ENCODE peak calls at places on chromosomes 12 and 14, in six cellular contexts. E, A, D, F, R and N are unnamed samples.

GRCh38 chr14:43039881-43040280 is 1433.2 kb downstream of the LRFN5 start:
- DNase-seq in A (no peak), R (no peak), D (no peak), F (no peak), E (no peak), N (no peak)

GRCh38 chr14:75306917-75307699 is 28.5 kb downstream of the FOS start:
- DNase-seq in A (no peak), F (peak), D (no peak), R (no peak), E (peak), N (no peak)

GRCh38 chr14:44910826-44911225 is 50.9 kb downstream of the KLHL28 start:
- DNase-seq in R (no peak), D (no peak), A (no peak), F (no peak), E (no peak), N (no peak)

GRCh38 chr12:53122961-53123468 is 19.7 kb downstream of the SOAT2 start:
- DNase-seq in D (no peak), R (no peak), F (no peak), E (no peak), A (no peak), N (no peak)

GRCh38 chr12:123602651-123603195 is 824 bp downstream of the DDX55 start:
- DNase-seq in R (no peak), D (no peak), A (no peak), F (no peak), E (no peak), N (no peak)

GRCh38 chr14:32633214-32633864 is 304.2 kb downstream of the AKAP6 start:
- DNase-seq in D (no peak), R (no peak), A (no peak), E (no peak), F (no peak), N (no peak)

GRCh38 chr12:95277139-95277538 is 59.5 kb downstream of the VEZT start:
- DNase-seq in R (no peak), F (no peak), A (no peak), E (no peak), D (no peak), N (no peak)

GRCh38 chr14:99174081-99174851 is 97.7 kb downstream of the BCL11B start:
- DNase-seq in R (peak), F (no peak), A (peak), E (no peak), D (no peak), N (no peak)

GRCh38 chr12:109561711-109562030 is 11.6 kb downstream of the MMAB start:
- DNase-seq in R (no peak), D (no peak), A (no peak), E (no peak), F (no peak), N (no peak)

GRCh38 chr12:13196302-13196921 is at the start of gene EMP1:
- DNase-seq in E (peak), D (peak), R (peak), A (no peak), F (peak), N (no peak)

GRCh38 chr14:29486132-29486531 is 441.5 kb downstream of the PRKD1 start:
- DNase-seq in A (no peak), E (no peak), D (no peak), R (no peak), F (no peak), N (no peak)

GRCh38 chr12:12714276-12715001 is 2.7 kb upstream of the CDKN1B start:
- DNase-seq in R (peak), E (peak), A (no peak), D (no peak), F (no peak), N (no peak)

GRCh38 chr14:36450550-36450949 is 69.5 kb downstream of the NKX2-1 start:
- DNase-seq in A (no peak), E (no peak), F (no peak), D (no peak), R (no peak), N (no peak)

GRCh38 chr12:94282675-94283074 is 134.3 kb downstream of the PLXNC1 start:
- DNase-seq in A (no peak), D (no peak), R (no peak), F (no peak), E (no peak), N (no peak)

GRCh38 chr12:87238466-87238865 is 790.7 kb downstream of the C12orf50 start:
- DNase-seq in E (no peak), A (no peak), R (no peak), F (no peak), D (no peak), N (no peak)

GRCh38 chr14:68368850-68369249 is 424.0 kb downstream of the ZFP36L1 start:
- DNase-seq in A (no peak), F (no peak), R (no peak), D (no peak), E (no peak), N (no peak)

GRCh38 chr12:18643673-18644072 is 94.1 kb downstream of the PLCZ1 start:
- DNase-seq in A (no peak), D (no peak), E (no peak), R (no peak), F (no peak), N (no peak)

GRCh38 chr12:51188359-51189051 is 15.6 kb upstream of the TFCP2 start:
- DNase-seq in E (no peak), A (no peak), F (no peak), R (peak), D (no peak), N (no peak)

GRCh38 chr14:88660056-88660455 is 97.2 kb downstream of the ZC3H14 start:
- DNase-seq in A (no peak), D (no peak), E (peak), F (no peak), R (no peak), N (no peak)

GRCh38 chr12:118237053-118237665 is 101.2 kb downstream of the PEBP1 start:
- DNase-seq in E (no peak), R (no peak), A (no peak), D (no peak), F (no peak), N (no peak)

GRCh38 chr12:8081921-8082577 is at the start of gene NECAP1:
- DNase-seq in R (peak), F (peak), A (peak), D (peak), E (peak), N (peak)

GRCh38 chr12:104457746-104458644 is 1.2 kb downstream of the CHST11 start:
- DNase-seq in A (peak), E (peak), F (no peak), D (peak), R (peak), N (peak)

GRCh38 chr12:22100952-22101748 is 55.1 kb downstream of the CMAS start:
- DNase-seq in A (peak), R (no peak), D (no peak), F (peak), E (peak), N (peak)

GRCh38 chr12:69154585-69155363 is 84.6 kb upstream of the CPSF6 start:
- DNase-seq in R (no peak), A (peak), D (peak), E (peak), F (peak), N (peak)

GRCh38 chr12:65556676-65557424 is 267.4 kb upstream of the HMGA2 start:
- DNase-seq in A (peak), F (peak), R (peak), E (peak), D (peak), N (peak)

GRCh38 chr14:70121521-70121920 is 67.2 kb downstream of the SLC8A3 start:
- DNase-seq in D (no peak), A (peak), F (no peak), R (no peak), E (no peak), N (no peak)

GRCh38 chr14:32256606-32257005 is 53.5 kb upstream of the RNU6-8 start:
- DNase-seq in E (no peak), R (no peak), A (no peak), F (no peak), D (no peak), N (no peak)

GRCh38 chr14:32121536-32121935 is 44.4 kb downstream of the ARHGAP5 start:
- DNase-seq in D (no peak), F (no peak), A (no peak), E (no peak), R (no peak), N (no peak)

GRCh38 chr14:59474172-59474571 is 9.0 kb upstream of the GPR135 start:
- DNase-seq in D (no peak), A (no peak), F (no peak), R (no peak), E (no peak), N (no peak)

GRCh38 chr14:60327447-60328331 is 78.7 kb downstream of the PPM1A start:
- DNase-seq in E (peak), F (no peak), R (no peak), A (peak), D (no peak), N (peak)

GRCh38 chr12:49470986-49471385 is 67.8 kb upstream of the KCNH3 start:
- DNase-seq in F (no peak), E (no peak), D (no peak), R (no peak), A (no peak), N (no peak)

GRCh38 chr14:95533822-95534221 is 1.0 kb upstream of the GLRX5 start:
- DNase-seq in D (no peak), R (no peak), E (no peak), F (no peak), A (no peak), N (no peak)

GRCh38 chr12:92971869-92972524 is 42.9 kb upstream of the EEA1 start:
- DNase-seq in F (no peak), R (no peak), D (no peak), E (no peak), A (no peak), N (no peak)

GRCh38 chr14:55441286-55441685 is 870 bp upstream of the TBPL2 start:
- DNase-seq in E (no peak), F (no peak), A (no peak), R (no peak), D (no peak), N (no peak)

GRCh38 chr14:63039800-63040380 is 5.4 kb downstream of the KCNH5 start:
- DNase-seq in F (no peak), D (no peak), R (no peak), E (peak), A (no peak), N (no peak)

GRCh38 chr12:64825143-64826011 is 930 bp downstream of the TBC1D30 start:
- DNase-seq in F (no peak), A (peak), R (no peak), E (no peak), D (no peak), N (peak)

GRCh38 chr12:45464699-45465098 is 248.8 kb downstream of the ANO6 start:
- DNase-seq in R (no peak), A (peak), E (peak), D (no peak), F (peak), N (no peak)
- TF ChIP-seq CTCF in R (no peak), A (no peak), E (no peak), D (no peak), F (peak), N (no peak)

DNA sequence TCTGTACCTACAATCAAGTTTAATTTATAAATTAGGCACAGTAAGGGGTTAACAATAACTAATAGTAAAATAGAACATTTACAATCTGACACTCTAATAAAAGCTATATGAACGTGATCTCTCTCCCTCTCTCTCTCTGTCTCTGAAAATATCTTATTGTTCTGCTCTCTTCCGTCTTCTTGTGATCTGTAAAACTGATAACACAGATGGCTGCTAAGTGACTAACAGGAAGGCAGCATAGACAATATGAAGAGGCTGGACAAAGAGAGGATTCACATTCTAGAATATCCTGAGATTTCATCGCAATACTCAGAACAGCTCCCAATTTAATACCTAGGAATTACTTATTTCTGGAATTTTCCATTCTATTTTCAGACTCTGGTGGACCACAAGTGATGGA is 827.2 kb downstream of the FLRT2 start:
- DNase-seq in E (no peak), A (no peak), D (no peak), R (no peak), F (no peak), N (no peak)
- TF ChIP-seq CTCF in E (no peak), A (no peak), D (no peak), R (no peak), F (no peak), N (no peak)

DNA sequence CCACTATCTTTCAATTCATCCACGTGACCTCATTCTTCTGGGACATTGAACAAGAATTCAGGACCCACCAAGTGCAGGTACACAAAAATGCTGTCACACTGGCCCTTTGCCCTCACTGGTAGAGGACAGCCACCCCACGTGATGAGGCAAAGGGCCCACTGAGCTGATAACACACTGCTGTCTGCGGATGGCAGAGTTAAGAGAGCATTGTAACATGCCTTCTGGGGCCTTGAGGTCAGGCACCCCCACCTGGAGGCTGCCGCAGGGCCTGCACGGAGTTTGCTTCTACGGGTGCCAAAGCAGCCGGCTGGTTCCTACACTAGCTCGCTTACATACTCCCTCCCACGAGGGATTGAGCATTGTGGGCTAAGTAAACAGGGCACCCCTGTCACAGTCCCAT is 101.0 kb downstream of the LRIG3 start:
- DNase-seq in A (peak), F (no peak), R (no peak), D (no peak), E (no peak), N (peak)
- TF ChIP-seq CTCF in A (no peak), F (no peak), R (no peak), D (no peak), E (no peak), N (no peak)

GRCh38 chr12:5073838-5074237 is 30.2 kb downstream of the KCNA5 start:
- DNase-seq in A (peak), E (no peak), F (peak), D (no peak), R (no peak), N (no peak)
- TF ChIP-seq CTCF in A (no peak), E (no peak), F (peak), D (no peak), R (no peak), N (no peak)

DNA sequence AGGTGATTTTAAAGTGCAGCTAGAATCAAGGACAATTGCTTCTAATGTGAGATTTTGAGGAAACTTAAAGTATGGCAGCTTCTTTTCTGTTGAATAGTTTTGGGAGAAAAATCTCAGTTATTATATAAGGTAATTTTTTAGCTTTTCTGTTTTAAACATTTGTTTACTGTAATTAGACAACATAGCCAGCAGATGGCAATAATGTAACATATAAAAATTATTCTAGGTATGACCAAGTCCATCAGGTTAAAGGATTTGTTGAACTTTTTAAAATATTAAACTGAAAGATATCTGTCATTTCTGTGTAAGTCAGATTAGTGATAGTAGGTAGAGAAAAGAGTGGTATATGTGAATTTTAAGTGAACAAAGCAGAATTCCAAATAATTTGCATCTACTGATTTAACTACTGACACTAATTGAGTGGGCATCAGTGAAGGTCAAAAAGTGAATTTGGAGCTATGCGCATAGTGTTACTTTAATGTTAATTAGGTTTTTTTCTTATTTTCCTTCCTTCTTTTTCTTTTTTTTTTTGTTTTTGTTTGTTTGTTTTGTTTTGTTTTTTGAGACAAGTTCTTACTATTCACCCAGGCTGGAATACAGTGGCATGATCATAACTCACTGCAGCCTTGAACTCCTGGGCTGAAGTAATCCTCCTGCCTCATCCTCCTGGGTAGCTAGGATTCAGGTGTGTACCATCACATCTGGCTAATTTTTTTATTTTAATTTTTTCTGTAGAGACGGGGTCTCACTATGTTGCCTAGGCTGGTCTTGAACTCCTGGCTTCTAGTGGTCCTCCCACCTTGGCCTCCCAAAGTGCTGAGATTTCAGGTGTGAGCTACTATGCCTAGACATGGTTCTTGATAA is 18.6 kb downstream of the PRORP start:
- DNase-seq in A (no peak), D (no peak), F (no peak), R (no peak), E (no peak), N (no peak)
- TF ChIP-seq CTCF in A (no peak), D (peak), F (no peak), R (peak), E (no peak), N (peak)

DNA sequence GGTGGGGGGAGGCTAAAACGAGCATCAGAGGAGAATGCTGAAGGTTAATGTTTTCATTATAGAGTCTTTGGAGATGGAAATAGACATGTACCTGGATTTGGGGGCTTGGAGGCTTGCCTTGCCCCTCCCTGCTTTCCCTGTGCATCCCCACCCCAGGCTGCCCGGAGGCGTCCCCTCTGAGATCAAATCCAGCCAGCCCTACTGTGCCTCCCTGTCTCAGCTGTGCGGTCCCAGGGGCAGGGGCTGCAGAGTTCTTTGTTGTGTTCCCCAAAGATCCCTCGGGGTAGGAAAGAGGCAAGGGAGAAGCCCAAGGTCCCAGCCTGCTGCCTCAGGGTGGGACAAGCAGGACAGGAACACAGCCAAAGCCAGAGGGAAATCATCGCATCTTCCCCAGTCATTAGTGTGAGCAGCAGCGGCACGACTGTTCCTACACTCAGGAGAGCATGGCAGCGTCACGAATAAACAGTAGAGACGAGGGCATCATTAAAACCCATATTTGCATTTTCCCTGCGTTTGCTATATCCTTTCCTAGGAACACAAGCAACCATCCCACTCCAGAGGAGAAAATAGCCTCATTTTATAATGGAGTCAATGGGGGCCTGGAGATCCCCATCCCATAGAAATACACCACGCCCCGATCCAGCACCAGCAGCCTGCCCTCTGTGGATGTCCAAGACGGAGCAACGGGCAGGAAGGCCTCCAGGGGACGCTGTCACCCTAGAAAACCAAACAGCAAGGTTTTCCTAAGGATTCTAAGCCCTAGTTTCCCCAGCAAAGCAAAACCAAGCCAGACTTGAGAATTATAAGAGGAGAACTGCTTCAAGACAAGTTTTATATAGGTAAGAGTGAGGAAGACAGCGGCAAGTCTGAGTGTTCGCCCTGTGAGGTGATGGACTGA is 32.4 kb downstream of the ANO2 start:
- DNase-seq in D (peak), A (peak), R (no peak), E (no peak), F (no peak), N (peak)
- TF ChIP-seq CTCF in D (no peak), A (peak), R (no peak), E (no peak), F (peak), N (no peak)

DNA sequence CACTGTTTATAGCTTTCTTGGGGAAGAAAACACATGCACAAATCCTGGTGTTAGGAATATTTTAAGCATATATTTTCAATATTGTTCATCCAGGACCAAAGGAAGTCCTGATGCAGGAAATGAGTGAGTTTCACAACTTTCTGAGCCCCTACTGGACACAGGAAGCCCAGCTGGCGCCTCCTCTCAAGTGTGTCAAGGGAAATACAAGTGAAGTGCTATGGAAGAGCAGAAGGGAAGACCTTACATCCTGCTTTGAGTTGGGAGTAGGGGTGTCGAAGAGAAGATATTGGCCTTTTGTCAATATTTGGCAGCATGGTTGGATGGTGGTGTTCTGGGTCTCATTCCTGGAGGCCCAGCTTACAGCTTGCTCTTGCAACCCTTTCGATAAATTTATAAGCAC is 66.1 kb upstream of the ZDHHC17 start:
- DNase-seq in D (no peak), A (no peak), F (no peak), R (no peak), E (no peak), N (no peak)
- TF ChIP-seq CTCF in D (no peak), A (no peak), F (no peak), R (no peak), E (no peak), N (no peak)

DNA sequence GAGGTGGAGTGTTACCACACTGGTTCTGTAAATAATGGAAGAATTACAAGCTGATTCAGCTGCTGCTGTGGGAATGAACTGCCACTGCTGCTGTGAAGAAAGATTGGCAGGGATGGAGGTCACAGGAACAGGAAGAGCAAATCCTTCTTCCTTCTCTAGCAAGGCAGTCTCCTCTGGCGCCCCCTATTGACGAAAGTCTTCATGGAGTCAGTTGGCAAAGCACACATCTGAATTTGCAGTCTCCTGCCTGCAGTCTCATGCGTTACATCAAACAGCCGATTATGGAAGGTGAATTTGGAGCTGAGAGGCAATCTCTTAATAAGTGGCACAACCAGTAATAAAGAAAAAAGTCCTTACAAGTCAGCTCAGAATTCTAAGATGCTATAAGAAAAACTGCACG is 106.0 kb upstream of the TMTC1 start:
- DNase-seq in F (peak), E (peak), A (peak), D (peak), R (no peak), N (peak)
- TF ChIP-seq CTCF in F (peak), E (no peak), A (peak), D (peak), R (peak), N (peak)